ENCODE peak calls at places on chromosomes 1 and 21, in six cellular contexts. One of them, this sample, is unnamed.

GRCh38 chr1:18957532-18958295 is 1.2 kb upstream of the IFFO2 start:
- DNase-seq in psoas muscle: no peak
- DNase-seq in BJ: no peak
- DNase-seq in upper lobe of right lung: no peak
- DNase-seq in HL-60: no peak
- DNase-seq in breast epithelium: peak
- DNase-seq in this sample: no peak

GRCh38 chr21:17514124-17514481 is 1.3 kb downstream of the CXADR start:
- DNase-seq in psoas muscle: no peak
- DNase-seq in BJ: no peak
- DNase-seq in upper lobe of right lung: no peak
- DNase-seq in HL-60: no peak
- DNase-seq in breast epithelium: no peak
- DNase-seq in this sample: no peak

GRCh38 chr1:36091141-36091540 is 2.4 kb downstream of the ADPRS start:
- DNase-seq in psoas muscle: no peak
- DNase-seq in BJ: no peak
- DNase-seq in upper lobe of right lung: peak
- DNase-seq in HL-60: no peak
- DNase-seq in breast epithelium: no peak
- DNase-seq in this sample: no peak

GRCh38 chr21:38293113-38293512 is 36.3 kb downstream of the KCNJ15 start:
- DNase-seq in psoas muscle: no peak
- DNase-seq in BJ: no peak
- DNase-seq in upper lobe of right lung: no peak
- DNase-seq in HL-60: no peak
- DNase-seq in breast epithelium: no peak
- DNase-seq in this sample: no peak

GRCh38 chr1:16980473-16981268 is at the start of gene MFAP2:
- DNase-seq in psoas muscle: peak
- DNase-seq in BJ: no peak
- DNase-seq in upper lobe of right lung: no peak
- DNase-seq in HL-60: no peak
- DNase-seq in breast epithelium: no peak
- DNase-seq in this sample: no peak

GRCh38 chr1:10897981-10898728 is 101.7 kb upstream of the CASZ1 start:
- DNase-seq in psoas muscle: no peak
- DNase-seq in BJ: no peak
- DNase-seq in upper lobe of right lung: no peak
- DNase-seq in HL-60: no peak
- DNase-seq in breast epithelium: no peak
- DNase-seq in this sample: no peak

GRCh38 chr1:156052862-156053769 is 482 bp downstream of the UBQLN4 start:
- DNase-seq in psoas muscle: peak
- DNase-seq in BJ: no peak
- DNase-seq in upper lobe of right lung: peak
- DNase-seq in HL-60: no peak
- DNase-seq in breast epithelium: peak
- DNase-seq in this sample: no peak

GRCh38 chr1:161768986-161769672 is 3.0 kb downstream of the ATF6 start:
- DNase-seq in psoas muscle: no peak
- DNase-seq in BJ: no peak
- DNase-seq in upper lobe of right lung: no peak
- DNase-seq in HL-60: no peak
- DNase-seq in breast epithelium: no peak
- DNase-seq in this sample: no peak

GRCh38 chr1:241639653-241640148 is 468 bp downstream of the CHML start:
- DNase-seq in psoas muscle: peak
- DNase-seq in BJ: no peak
- DNase-seq in upper lobe of right lung: peak
- DNase-seq in HL-60: no peak
- DNase-seq in breast epithelium: no peak
- DNase-seq in this sample: no peak

GRCh38 chr1:205677152-205677551 is 3.2 kb downstream of the SLC45A3 start:
- DNase-seq in psoas muscle: no peak
- DNase-seq in BJ: no peak
- DNase-seq in upper lobe of right lung: no peak
- DNase-seq in HL-60: no peak
- DNase-seq in breast epithelium: no peak
- DNase-seq in this sample: no peak

GRCh38 chr1:60126733-60127132 is 53.2 kb upstream of the C1orf87 start:
- DNase-seq in psoas muscle: no peak
- DNase-seq in BJ: no peak
- DNase-seq in upper lobe of right lung: no peak
- DNase-seq in HL-60: no peak
- DNase-seq in breast epithelium: no peak
- DNase-seq in this sample: no peak

GRCh38 chr1:25080294-25081209 is 150.5 kb upstream of the RUNX3 start:
- DNase-seq in psoas muscle: no peak
- DNase-seq in BJ: no peak
- DNase-seq in upper lobe of right lung: no peak
- DNase-seq in HL-60: peak
- DNase-seq in breast epithelium: no peak
- DNase-seq in this sample: no peak

GRCh38 chr21:41418393-41418792 is 7.6 kb upstream of the MX1 start:
- DNase-seq in psoas muscle: no peak
- DNase-seq in BJ: no peak
- DNase-seq in upper lobe of right lung: no peak
- DNase-seq in HL-60: no peak
- DNase-seq in breast epithelium: no peak
- DNase-seq in this sample: no peak

GRCh38 chr1:246837418-246838117 is 94.2 kb downstream of the AHCTF1 start:
- DNase-seq in psoas muscle: no peak
- DNase-seq in BJ: no peak
- DNase-seq in upper lobe of right lung: no peak
- DNase-seq in HL-60: no peak
- DNase-seq in breast epithelium: no peak
- DNase-seq in this sample: no peak

GRCh38 chr1:108639899-108640560 is 20.9 kb downstream of the HENMT1 start:
- DNase-seq in psoas muscle: no peak
- DNase-seq in BJ: no peak
- DNase-seq in upper lobe of right lung: no peak
- DNase-seq in HL-60: no peak
- DNase-seq in breast epithelium: no peak
- DNase-seq in this sample: no peak

GRCh38 chr1:3471356-3472087 is 17.1 kb downstream of the ARHGEF16 start:
- DNase-seq in psoas muscle: peak
- DNase-seq in BJ: no peak
- DNase-seq in upper lobe of right lung: no peak
- DNase-seq in HL-60: no peak
- DNase-seq in breast epithelium: no peak
- DNase-seq in this sample: no peak

GRCh38 chr1:15526021-15526489 is 593 bp upstream of the DNAJC16 start:
- DNase-seq in psoas muscle: no peak
- DNase-seq in BJ: no peak
- DNase-seq in upper lobe of right lung: no peak
- DNase-seq in HL-60: no peak
- DNase-seq in breast epithelium: peak
- DNase-seq in this sample: no peak

GRCh38 chr1:153742411-153743142 is 14.7 kb downstream of the INTS3 start:
- DNase-seq in psoas muscle: no peak
- DNase-seq in BJ: no peak
- DNase-seq in upper lobe of right lung: no peak
- DNase-seq in HL-60: no peak
- DNase-seq in breast epithelium: no peak
- DNase-seq in this sample: peak

GRCh38 chr1:6011161-6011945 is 19.1 kb upstream of the NPHP4 start:
- DNase-seq in psoas muscle: no peak
- DNase-seq in BJ: no peak
- DNase-seq in upper lobe of right lung: no peak
- DNase-seq in HL-60: no peak
- DNase-seq in breast epithelium: no peak
- DNase-seq in this sample: no peak

GRCh38 chr1:75614455-75615379 is 3.8 kb upstream of the SLC44A5 start:
- DNase-seq in psoas muscle: peak
- DNase-seq in BJ: no peak
- DNase-seq in upper lobe of right lung: peak
- DNase-seq in HL-60: no peak
- DNase-seq in breast epithelium: no peak
- DNase-seq in this sample: no peak
- TF ChIP-seq CTCF in psoas muscle: peak
- TF ChIP-seq CTCF in BJ: peak
- TF ChIP-seq CTCF in upper lobe of right lung: peak
- TF ChIP-seq CTCF in HL-60: no peak
- TF ChIP-seq CTCF in breast epithelium: peak
- TF ChIP-seq CTCF in this sample: peak

GRCh38 chr1:207309775-207310273 is 11.7 kb upstream of the CD55 start:
- DNase-seq in psoas muscle: peak
- DNase-seq in BJ: no peak
- DNase-seq in upper lobe of right lung: no peak
- DNase-seq in HL-60: no peak
- DNase-seq in breast epithelium: peak
- DNase-seq in this sample: peak
- H3K4me3 ChIP-seq in psoas muscle: peak
- H3K4me3 ChIP-seq in BJ: no peak
- H3K4me3 ChIP-seq in upper lobe of right lung: no peak
- H3K4me3 ChIP-seq in HL-60: no peak
- H3K4me3 ChIP-seq in breast epithelium: peak
- H3K4me3 ChIP-seq in this sample: no peak

DNA sequence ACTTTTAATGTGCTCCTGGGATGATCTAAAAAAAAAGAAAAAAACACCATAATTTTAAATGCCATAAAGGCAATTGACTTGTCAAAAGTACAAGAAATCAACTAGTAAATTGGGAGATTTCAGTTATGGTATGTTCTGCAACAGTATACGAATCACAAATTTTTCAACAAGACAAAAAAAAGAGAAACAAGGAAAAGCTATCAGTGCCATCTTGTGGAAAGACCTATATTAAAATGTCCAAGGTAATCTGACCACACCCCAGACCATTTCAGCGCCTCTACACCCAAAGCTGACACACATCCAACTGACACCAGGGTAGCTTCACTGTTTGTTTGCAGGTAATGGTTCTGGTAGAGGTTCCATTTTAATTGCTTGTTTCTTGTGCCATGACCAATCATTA is 5.0 kb upstream of the DUSP23 start:
- DNase-seq in psoas muscle: no peak
- DNase-seq in BJ: no peak
- DNase-seq in upper lobe of right lung: no peak
- DNase-seq in HL-60: no peak
- DNase-seq in breast epithelium: no peak
- DNase-seq in this sample: no peak
- TF ChIP-seq CTCF in psoas muscle: no peak
- TF ChIP-seq CTCF in BJ: no peak
- TF ChIP-seq CTCF in upper lobe of right lung: no peak
- TF ChIP-seq CTCF in HL-60: no peak
- TF ChIP-seq CTCF in breast epithelium: no peak
- TF ChIP-seq CTCF in this sample: no peak

GRCh38 chr1:200410566-200410878 is 686 bp upstream of the ZNF281 start:
- DNase-seq in psoas muscle: no peak
- DNase-seq in BJ: no peak
- DNase-seq in upper lobe of right lung: no peak
- DNase-seq in HL-60: peak
- DNase-seq in breast epithelium: no peak
- DNase-seq in this sample: no peak

GRCh38 chr1:200409761-200410565 is at the start of gene ZNF281:
- DNase-seq in psoas muscle: peak
- DNase-seq in BJ: peak
- DNase-seq in upper lobe of right lung: peak
- DNase-seq in HL-60: peak
- DNase-seq in breast epithelium: peak
- DNase-seq in this sample: peak

GRCh38 chr1:200409203-200409760 is 554 bp downstream of the ZNF281 start:
- DNase-seq in psoas muscle: peak
- DNase-seq in BJ: no peak
- DNase-seq in upper lobe of right lung: peak
- DNase-seq in HL-60: no peak
- DNase-seq in breast epithelium: no peak
- DNase-seq in this sample: no peak

GRCh38 chr1:200405273-200405672 is 4.6 kb downstream of the ZNF281 start:
- DNase-seq in psoas muscle: no peak
- DNase-seq in BJ: no peak
- DNase-seq in upper lobe of right lung: no peak
- DNase-seq in HL-60: peak
- DNase-seq in breast epithelium: no peak
- DNase-seq in this sample: no peak

DNA sequence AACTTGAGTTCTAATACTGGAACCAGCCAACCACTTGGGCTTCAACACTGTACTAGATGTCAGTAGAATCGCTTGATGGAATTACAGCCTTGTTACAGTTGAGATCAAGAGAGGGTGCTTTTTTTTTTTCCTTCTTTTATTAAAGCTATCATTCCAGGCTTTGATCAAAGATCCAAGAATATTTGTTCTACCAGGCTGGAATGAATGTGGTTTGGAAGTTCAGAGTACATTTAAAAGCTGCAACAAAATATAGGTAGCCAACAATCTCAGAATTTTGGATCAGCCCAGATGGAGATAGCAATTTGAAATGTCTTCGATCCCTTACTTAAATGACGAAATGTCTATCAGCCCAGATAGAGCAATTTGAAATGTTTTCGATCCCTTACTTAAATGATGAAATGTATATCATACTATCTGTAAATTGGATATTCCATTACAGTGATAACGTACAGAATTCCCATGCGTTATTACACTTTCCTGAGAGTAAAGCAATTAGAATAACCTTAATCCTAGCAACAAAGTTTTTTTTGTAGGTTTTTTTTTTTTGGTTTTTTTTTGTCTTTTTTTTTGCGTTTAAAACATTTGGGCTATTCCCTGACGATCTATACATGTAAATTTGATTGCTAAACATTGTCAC is 3.6 kb downstream of the ZNF281 start:
- DNase-seq in psoas muscle: no peak
- DNase-seq in BJ: no peak
- DNase-seq in upper lobe of right lung: no peak
- DNase-seq in HL-60: no peak
- DNase-seq in breast epithelium: no peak
- DNase-seq in this sample: no peak
- H3K4me3 ChIP-seq in psoas muscle: peak
- H3K4me3 ChIP-seq in BJ: no peak
- H3K4me3 ChIP-seq in upper lobe of right lung: no peak
- H3K4me3 ChIP-seq in HL-60: no peak
- H3K4me3 ChIP-seq in breast epithelium: no peak
- H3K4me3 ChIP-seq in this sample: no peak

GRCh38 chr1:245495681-245496080 is 340.9 kb downstream of the KIF26B start:
- DNase-seq in psoas muscle: no peak
- DNase-seq in BJ: no peak
- DNase-seq in upper lobe of right lung: no peak
- DNase-seq in HL-60: no peak
- DNase-seq in breast epithelium: no peak
- DNase-seq in this sample: no peak

GRCh38 chr1:245489838-245490237 is 335.1 kb downstream of the KIF26B start:
- DNase-seq in psoas muscle: no peak
- DNase-seq in BJ: no peak
- DNase-seq in upper lobe of right lung: no peak
- DNase-seq in HL-60: no peak
- DNase-seq in breast epithelium: no peak
- DNase-seq in this sample: no peak

GRCh38 chr1:245488346-245489110 is 333.7 kb downstream of the KIF26B start:
- DNase-seq in psoas muscle: no peak
- DNase-seq in BJ: no peak
- DNase-seq in upper lobe of right lung: no peak
- DNase-seq in HL-60: no peak
- DNase-seq in breast epithelium: no peak
- DNase-seq in this sample: no peak

GRCh38 chr1:245493029-245493428 is 338.2 kb downstream of the KIF26B start:
- DNase-seq in psoas muscle: no peak
- DNase-seq in BJ: no peak
- DNase-seq in upper lobe of right lung: no peak
- DNase-seq in HL-60: no peak
- DNase-seq in breast epithelium: no peak
- DNase-seq in this sample: no peak
- TF ChIP-seq CTCF in psoas muscle: no peak
- TF ChIP-seq CTCF in BJ: no peak
- TF ChIP-seq CTCF in upper lobe of right lung: no peak
- TF ChIP-seq CTCF in HL-60: no peak
- TF ChIP-seq CTCF in breast epithelium: no peak
- TF ChIP-seq CTCF in this sample: peak

GRCh38 chr1:170729608-170730378 is 65.9 kb downstream of the PRRX1 start:
- DNase-seq in psoas muscle: peak
- DNase-seq in BJ: no peak
- DNase-seq in upper lobe of right lung: no peak
- DNase-seq in HL-60: no peak
- DNase-seq in breast epithelium: no peak
- DNase-seq in this sample: no peak
- H3K4me3 ChIP-seq in psoas muscle: peak
- H3K4me3 ChIP-seq in BJ: no peak
- H3K4me3 ChIP-seq in upper lobe of right lung: no peak
- H3K4me3 ChIP-seq in HL-60: no peak
- H3K4me3 ChIP-seq in breast epithelium: no peak
- H3K4me3 ChIP-seq in this sample: no peak